ENCODE peak calls at places on chromosome 12, in seven cellular contexts. J is iPS-NIHi11, L is substantia nigra, Z is left cardiac atrium, D is skeletal muscle cell, A is HCT116, Q is DMS153. M is an unnamed sample.

GRCh38 chr12:54489857-54490256 is 7.7 kb upstream of the NCKAP1L start:
- DNase-seq in J (no peak), L (no peak), Z (no peak), D (no peak), A (no peak), Q (no peak), M (no peak)

GRCh38 chr12:124910561-124911478 is 3.6 kb downstream of the UBC start:
- DNase-seq in J (no peak), L (no peak), Z (no peak), D (no peak), A (no peak), Q (no peak), M (no peak)

GRCh38 chr12:94873368-94874085 is 130.0 kb downstream of the NDUFA12 start:
- DNase-seq in J (peak), L (no peak), Z (peak), D (no peak), A (no peak), Q (no peak), M (no peak)

GRCh38 chr12:54139030-54139429 is 49.8 kb downstream of the SMUG1 start:
- DNase-seq in J (no peak), L (no peak), Z (no peak), D (no peak), A (no peak), Q (no peak), M (no peak)

GRCh38 chr12:111980598-111980997 is 32.4 kb downstream of the TMEM116 start:
- DNase-seq in J (no peak), L (no peak), Z (no peak), D (no peak), A (no peak), Q (no peak), M (no peak)

GRCh38 chr12:4275869-4276253 is 2.3 kb downstream of the CCND2 start:
- DNase-seq in J (no peak), L (no peak), Z (no peak), D (no peak), A (no peak), Q (no peak), M (no peak)

GRCh38 chr12:83462419-83462818 is 775.7 kb downstream of the TMTC2 start:
- DNase-seq in J (peak), L (no peak), Z (no peak), D (no peak), A (peak), Q (peak), M (no peak)

GRCh38 chr12:80821513-80822000 is 104.8 kb downstream of the MYF5 start:
- DNase-seq in J (peak), L (no peak), Z (no peak), D (no peak), A (no peak), Q (no peak), M (no peak)

GRCh38 chr12:50598321-50598862 is 93.6 kb downstream of the DIP2B start:
- DNase-seq in J (no peak), L (no peak), Z (no peak), D (no peak), A (no peak), Q (no peak), M (no peak)

M was measured in retinal pigment epithelial cell.